ENCODE peak calls at places on chromosome 19, in eight cellular contexts. One of them, this sample, is unnamed.
A peak's percentile ranks its signal among the peaks of the same experiment; 100 is the strongest.

GRCh38 chr19:12481781-12482504 is 2.7 kb downstream of the ZNF709 start:
- DNase-seq in K562: no peak
- DNase-seq in foreskin fibroblast: no peak
- DNase-seq in right lobe of liver: no peak
- DNase-seq in progenitor cell of endocrine pancreas: no peak
- DNase-seq in IMR-90: no peak
- DNase-seq in cardiac fibroblast: no peak
- DNase-seq in AG09309: no peak
- DNase-seq in this sample: no peak

GRCh38 chr19:3785464-3785937 is 680 bp downstream of the MATK start:
- DNase-seq in K562: peak; percentile 77
- DNase-seq in foreskin fibroblast: peak; percentile 28
- DNase-seq in right lobe of liver: no peak
- DNase-seq in progenitor cell of endocrine pancreas: no peak
- DNase-seq in IMR-90: no peak
- DNase-seq in cardiac fibroblast: no peak
- DNase-seq in AG09309: no peak
- DNase-seq in this sample: no peak

GRCh38 chr19:23774156-23774971 is 15.7 kb upstream of the ZNF681 start:
- DNase-seq in K562: no peak
- DNase-seq in foreskin fibroblast: peak; percentile 2
- DNase-seq in right lobe of liver: no peak
- DNase-seq in progenitor cell of endocrine pancreas: no peak
- DNase-seq in IMR-90: no peak
- DNase-seq in cardiac fibroblast: peak; percentile 12
- DNase-seq in AG09309: no peak
- DNase-seq in this sample: no peak

GRCh38 chr19:2540646-2541454 is 64.9 kb downstream of the GADD45B start:
- DNase-seq in K562: no peak
- DNase-seq in foreskin fibroblast: peak; percentile 98
- DNase-seq in right lobe of liver: peak; percentile 93
- DNase-seq in progenitor cell of endocrine pancreas: peak; percentile 81
- DNase-seq in IMR-90: peak; percentile 97
- DNase-seq in cardiac fibroblast: peak; percentile 99
- DNase-seq in AG09309: peak; percentile 91
- DNase-seq in this sample: no peak

GRCh38 chr19:55283548-55284393 is at the start of gene BRSK1:
- DNase-seq in K562: peak; percentile 79
- DNase-seq in foreskin fibroblast: peak; percentile 85
- DNase-seq in right lobe of liver: no peak
- DNase-seq in progenitor cell of endocrine pancreas: peak; percentile 61
- DNase-seq in IMR-90: peak; percentile 61
- DNase-seq in cardiac fibroblast: peak; percentile 41
- DNase-seq in AG09309: no peak
- DNase-seq in this sample: no peak

GRCh38 chr19:41298327-41298964 is 11.5 kb upstream of the CCDC97 start:
- DNase-seq in K562: no peak
- DNase-seq in foreskin fibroblast: peak; percentile 70
- DNase-seq in right lobe of liver: no peak
- DNase-seq in progenitor cell of endocrine pancreas: no peak
- DNase-seq in IMR-90: peak; percentile 82
- DNase-seq in cardiac fibroblast: peak; percentile 72
- DNase-seq in AG09309: no peak
- DNase-seq in this sample: no peak

GRCh38 chr19:40601061-40601973 is at the start of gene LTBP4:
- DNase-seq in K562: peak; percentile 76
- DNase-seq in foreskin fibroblast: peak; percentile 75
- DNase-seq in right lobe of liver: no peak
- DNase-seq in progenitor cell of endocrine pancreas: no peak
- DNase-seq in IMR-90: no peak
- DNase-seq in cardiac fibroblast: peak; percentile 28
- DNase-seq in AG09309: no peak
- DNase-seq in this sample: no peak

GRCh38 chr19:16397791-16398529 is 73.3 kb downstream of the KLF2 start:
- DNase-seq in K562: no peak
- DNase-seq in foreskin fibroblast: no peak
- DNase-seq in right lobe of liver: peak; percentile 37
- DNase-seq in progenitor cell of endocrine pancreas: no peak
- DNase-seq in IMR-90: no peak
- DNase-seq in cardiac fibroblast: peak; percentile 34
- DNase-seq in AG09309: no peak
- DNase-seq in this sample: no peak

GRCh38 chr19:6586726-6587092 is 4.2 kb downstream of the CD70 start:
- DNase-seq in K562: no peak
- DNase-seq in foreskin fibroblast: no peak
- DNase-seq in right lobe of liver: no peak
- DNase-seq in progenitor cell of endocrine pancreas: no peak
- DNase-seq in IMR-90: no peak
- DNase-seq in cardiac fibroblast: no peak
- DNase-seq in AG09309: no peak
- DNase-seq in this sample: no peak

GRCh38 chr19:27689734-27690241 is 1523.2 kb downstream of the UQCRFS1 start:
- DNase-seq in K562: no peak
- DNase-seq in foreskin fibroblast: no peak
- DNase-seq in right lobe of liver: no peak
- DNase-seq in progenitor cell of endocrine pancreas: no peak
- DNase-seq in IMR-90: no peak
- DNase-seq in cardiac fibroblast: no peak
- DNase-seq in AG09309: no peak
- DNase-seq in this sample: peak; percentile 52

GRCh38 chr19:8831373-8831772 is 731 bp downstream of the ZNF558 start:
- DNase-seq in K562: no peak
- DNase-seq in foreskin fibroblast: no peak
- DNase-seq in right lobe of liver: no peak
- DNase-seq in progenitor cell of endocrine pancreas: no peak
- DNase-seq in IMR-90: no peak
- DNase-seq in cardiac fibroblast: no peak
- DNase-seq in AG09309: no peak
- DNase-seq in this sample: no peak

GRCh38 chr19:2249880-2250764 is 999 bp downstream of the AMH start:
- DNase-seq in K562: no peak
- DNase-seq in foreskin fibroblast: no peak
- DNase-seq in right lobe of liver: no peak
- DNase-seq in progenitor cell of endocrine pancreas: no peak
- DNase-seq in IMR-90: no peak
- DNase-seq in cardiac fibroblast: no peak
- DNase-seq in AG09309: no peak
- DNase-seq in this sample: no peak

DNA sequence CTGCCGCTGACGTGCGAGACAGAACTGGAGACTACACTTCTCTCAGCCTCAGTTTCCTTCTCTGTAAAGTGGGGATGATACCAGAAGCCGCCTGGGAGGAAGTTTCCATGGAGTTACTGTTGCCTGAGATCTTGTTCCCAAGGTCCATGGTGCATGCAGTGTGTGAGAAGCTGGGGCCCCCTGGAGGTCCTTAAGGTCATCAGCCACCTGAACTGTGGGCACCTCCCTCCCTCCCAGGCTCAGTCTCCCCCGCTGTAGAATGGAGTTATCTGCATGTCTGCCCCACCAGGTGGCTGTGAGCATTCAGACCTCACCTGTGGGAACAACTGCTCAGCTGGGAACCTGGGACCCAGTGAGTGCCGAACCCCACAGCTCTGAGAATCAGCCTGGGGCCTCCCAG is 2.7 kb downstream of the CRX start:
- DNase-seq in K562: no peak
- DNase-seq in foreskin fibroblast: no peak
- DNase-seq in right lobe of liver: no peak
- DNase-seq in progenitor cell of endocrine pancreas: no peak
- DNase-seq in IMR-90: no peak
- DNase-seq in cardiac fibroblast: no peak
- DNase-seq in AG09309: no peak
- DNase-seq in this sample: no peak
- TF ChIP-seq CTCF in K562: no peak
- TF ChIP-seq CTCF in foreskin fibroblast: no peak
- TF ChIP-seq CTCF in right lobe of liver: no peak
- TF ChIP-seq CTCF in progenitor cell of endocrine pancreas: no peak
- TF ChIP-seq CTCF in IMR-90: no peak
- TF ChIP-seq CTCF in cardiac fibroblast: no peak
- TF ChIP-seq CTCF in AG09309: no peak
- TF ChIP-seq CTCF in this sample: no peak

DNA sequence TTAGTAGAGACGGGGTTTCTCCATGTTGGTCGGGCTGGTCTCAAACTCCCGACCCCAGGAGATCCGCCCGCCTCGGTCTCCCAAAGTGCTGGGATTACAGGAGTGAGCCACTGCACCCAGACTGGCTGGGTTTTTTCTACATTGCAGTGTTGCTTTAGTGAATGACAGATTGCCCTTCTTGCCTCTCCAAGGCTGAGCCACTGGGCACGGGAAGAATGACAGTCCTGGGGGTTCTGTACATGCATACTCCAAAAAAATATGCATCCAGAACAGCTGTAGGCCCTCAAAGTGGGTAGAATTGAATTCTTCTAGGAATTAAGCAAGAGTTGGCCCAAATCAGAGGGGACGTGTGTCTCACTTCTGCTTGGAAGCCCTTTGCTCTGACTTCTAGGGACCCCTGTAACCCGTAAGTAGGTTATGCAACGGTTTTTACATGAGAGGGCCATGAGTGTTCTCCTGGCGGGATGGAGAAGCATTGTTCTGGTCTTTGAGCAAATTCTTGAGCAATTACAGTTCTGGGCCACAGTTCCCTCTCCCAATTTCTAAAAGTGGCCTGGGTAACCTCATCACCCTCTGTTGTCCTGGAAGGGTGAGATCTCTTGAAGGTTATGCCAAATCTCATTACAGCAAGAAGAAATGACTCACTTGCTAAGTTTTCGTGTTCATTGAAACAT is 3.6 kb downstream of the ACTN4 start:
- DNase-seq in K562: no peak
- DNase-seq in foreskin fibroblast: peak; percentile 92
- DNase-seq in right lobe of liver: no peak
- DNase-seq in progenitor cell of endocrine pancreas: no peak
- DNase-seq in IMR-90: peak; percentile 60
- DNase-seq in cardiac fibroblast: peak; percentile 98
- DNase-seq in AG09309: no peak
- DNase-seq in this sample: peak; percentile 97
- TF ChIP-seq CTCF in K562: no peak
- TF ChIP-seq CTCF in foreskin fibroblast: no peak
- TF ChIP-seq CTCF in right lobe of liver: no peak
- TF ChIP-seq CTCF in progenitor cell of endocrine pancreas: no peak
- TF ChIP-seq CTCF in IMR-90: no peak
- TF ChIP-seq CTCF in cardiac fibroblast: peak; percentile 4
- TF ChIP-seq CTCF in AG09309: peak; percentile 9
- TF ChIP-seq CTCF in this sample: no peak

GRCh38 chr19:945401-946252 is 19.8 kb downstream of the ARID3A start:
- DNase-seq in K562: no peak
- DNase-seq in foreskin fibroblast: no peak
- DNase-seq in right lobe of liver: no peak
- DNase-seq in progenitor cell of endocrine pancreas: no peak
- DNase-seq in IMR-90: no peak
- DNase-seq in cardiac fibroblast: no peak
- DNase-seq in AG09309: no peak
- DNase-seq in this sample: no peak

GRCh38 chr19:948842-949496 is 23.1 kb downstream of the ARID3A start:
- DNase-seq in K562: peak; percentile 62
- DNase-seq in foreskin fibroblast: no peak
- DNase-seq in right lobe of liver: no peak
- DNase-seq in progenitor cell of endocrine pancreas: no peak
- DNase-seq in IMR-90: no peak
- DNase-seq in cardiac fibroblast: no peak
- DNase-seq in AG09309: no peak
- DNase-seq in this sample: no peak

GRCh38 chr19:947707-948533 is 22.1 kb downstream of the ARID3A start:
- DNase-seq in K562: no peak
- DNase-seq in foreskin fibroblast: no peak
- DNase-seq in right lobe of liver: peak; percentile 70
- DNase-seq in progenitor cell of endocrine pancreas: no peak
- DNase-seq in IMR-90: no peak
- DNase-seq in cardiac fibroblast: no peak
- DNase-seq in AG09309: no peak
- DNase-seq in this sample: no peak

GRCh38 chr19:944663-945241 is 18.9 kb downstream of the ARID3A start:
- DNase-seq in K562: no peak
- DNase-seq in foreskin fibroblast: no peak
- DNase-seq in right lobe of liver: no peak
- DNase-seq in progenitor cell of endocrine pancreas: no peak
- DNase-seq in IMR-90: no peak
- DNase-seq in cardiac fibroblast: no peak
- DNase-seq in AG09309: no peak
- DNase-seq in this sample: no peak

DNA sequence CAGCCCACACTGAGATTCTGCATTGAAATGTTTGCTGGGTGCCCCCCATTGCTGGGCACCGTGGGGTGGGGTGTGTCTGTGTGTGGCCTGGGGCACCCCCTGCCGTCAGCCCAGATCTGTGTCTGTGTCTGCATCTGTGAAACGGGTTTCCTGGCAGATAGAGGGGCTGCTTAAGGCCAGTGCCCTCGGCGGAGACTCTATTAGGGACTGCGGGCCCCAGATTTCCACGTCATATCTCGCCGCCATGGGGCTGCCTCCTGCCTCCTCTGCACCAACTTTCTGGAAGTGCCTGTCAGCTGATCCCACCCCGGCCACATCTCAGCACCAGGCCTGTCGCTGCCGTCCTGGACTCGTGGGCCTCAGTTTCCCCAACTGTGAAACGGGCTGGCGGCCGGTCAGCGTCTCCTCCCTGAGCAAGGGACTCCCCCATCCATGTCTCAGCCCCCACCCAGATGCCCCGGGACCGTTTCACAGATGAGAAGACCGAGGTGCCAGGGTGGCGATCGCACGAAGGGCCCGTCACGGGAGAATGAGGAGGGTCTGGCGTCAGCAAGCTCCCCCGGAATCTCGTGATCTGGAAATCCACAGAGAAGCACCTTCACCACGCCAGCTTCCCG is 21.4 kb downstream of the ARID3A start:
- DNase-seq in K562: no peak
- DNase-seq in foreskin fibroblast: no peak
- DNase-seq in right lobe of liver: no peak
- DNase-seq in progenitor cell of endocrine pancreas: no peak
- DNase-seq in IMR-90: no peak
- DNase-seq in cardiac fibroblast: no peak
- DNase-seq in AG09309: no peak
- DNase-seq in this sample: no peak
- TF ChIP-seq CTCF in K562: no peak
- TF ChIP-seq CTCF in foreskin fibroblast: no peak
- TF ChIP-seq CTCF in right lobe of liver: no peak
- TF ChIP-seq CTCF in progenitor cell of endocrine pancreas: no peak
- TF ChIP-seq CTCF in IMR-90: no peak
- TF ChIP-seq CTCF in cardiac fibroblast: no peak
- TF ChIP-seq CTCF in AG09309: no peak
- TF ChIP-seq CTCF in this sample: no peak

DNA sequence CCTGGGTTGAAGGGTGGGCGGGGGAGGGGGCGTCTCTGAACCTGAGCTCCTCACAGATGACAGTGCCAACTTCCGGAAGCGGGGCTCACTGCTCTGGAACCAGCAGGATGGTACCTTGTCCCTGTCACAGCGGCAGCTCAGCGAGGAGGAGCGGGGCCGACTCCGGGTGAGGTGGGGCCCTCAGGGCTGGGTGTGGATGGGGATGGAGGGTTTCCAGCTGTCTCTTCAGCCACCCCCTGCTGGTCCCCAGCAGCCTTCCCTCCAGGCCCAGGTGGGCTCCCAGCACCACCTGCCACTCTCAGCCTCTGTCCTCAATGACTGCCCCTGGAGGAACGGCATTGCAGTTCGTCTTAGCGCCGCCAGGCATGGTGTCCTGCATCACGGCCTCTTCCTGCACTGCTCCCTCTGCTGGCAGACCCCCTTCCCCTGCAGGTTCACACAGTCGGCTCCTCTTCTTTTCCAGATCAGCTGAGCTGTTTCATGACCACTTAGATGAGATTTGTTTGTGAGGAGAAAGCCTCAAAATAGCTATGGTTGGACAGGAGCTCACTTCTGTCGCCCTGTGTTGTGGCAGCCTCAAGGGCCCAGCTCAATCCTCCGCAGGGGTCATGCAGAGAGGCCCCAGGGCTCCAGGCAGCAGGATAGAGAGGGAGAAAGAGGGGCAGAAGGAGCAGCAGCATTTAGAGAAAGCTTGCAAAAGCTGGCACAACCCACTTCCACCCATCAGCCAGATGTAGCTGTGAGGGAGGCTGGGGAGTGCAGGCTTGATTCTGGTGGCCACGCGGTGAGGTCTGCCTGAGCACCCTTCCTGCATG is 2.5 kb upstream of the GARIN5A start:
- DNase-seq in K562: peak; percentile 73
- DNase-seq in foreskin fibroblast: peak; percentile 56
- DNase-seq in right lobe of liver: peak; percentile 48
- DNase-seq in progenitor cell of endocrine pancreas: no peak
- DNase-seq in IMR-90: peak; percentile 44
- DNase-seq in cardiac fibroblast: peak; percentile 60
- DNase-seq in AG09309: no peak
- DNase-seq in this sample: no peak
- TF ChIP-seq CTCF in K562: peak; percentile 99
- TF ChIP-seq CTCF in foreskin fibroblast: peak; percentile 67
- TF ChIP-seq CTCF in right lobe of liver: no peak
- TF ChIP-seq CTCF in progenitor cell of endocrine pancreas: peak; percentile 61
- TF ChIP-seq CTCF in IMR-90: peak; percentile 60
- TF ChIP-seq CTCF in cardiac fibroblast: peak; percentile 83
- TF ChIP-seq CTCF in AG09309: peak; percentile 57
- TF ChIP-seq CTCF in this sample: peak; percentile 7

This sample was measured in vagina.